ENCODE peak calls at places on chromosomes 7 and 10, in ten cellular contexts. O is transverse colon; M is colonic mucosa; X is Panc1; E is IMR-90; V is naive thymus-derived CD4-positive, alpha-beta T cell; U is heart left ventricle; R is cardiac muscle cell; K is adrenal gland; Q is T-helper 17 cell. J is an unnamed sample. For H3K9me3, the result is how much of the 10 kb centered on the place peaks cover.

GRCh38 chr10:132878091-132878729 is 64.2 kb downstream of the CFAP46 start:
- DNase-seq in U (peak), R (no peak), O (no peak), M (no peak), X (no peak), K (no peak), Q (no peak), V (no peak), E (no peak), J (no peak)

GRCh38 chr10:124762281-124762680 is 18.1 kb upstream of the FAM53B start:
- DNase-seq in E (no peak), Q (no peak), O (no peak), V (no peak), M (no peak), K (no peak), X (no peak), R (no peak), U (no peak), J (no peak)

GRCh38 chr10:52563361-52563760 is 209.2 kb downstream of the MBL2 start:
- DNase-seq in O (no peak), X (no peak), E (peak), M (no peak), Q (no peak), U (no peak), K (no peak), R (peak), V (no peak), J (no peak)

GRCh38 chr10:133249975-133250754 is 12.5 kb downstream of the VENTX start:
- DNase-seq in E (no peak), Q (no peak), R (no peak), X (no peak), O (no peak), U (no peak), K (peak), V (no peak), M (no peak), J (no peak)

GRCh38 chr10:128612631-128613030 is 486.4 kb upstream of the MKI67 start:
- DNase-seq in M (no peak), K (no peak), R (no peak), O (no peak), X (no peak), E (no peak), U (no peak), V (no peak), Q (no peak), J (no peak)

GRCh38 chr10:85604136-85604725 is 762.4 kb downstream of the GRID1 start:
- DNase-seq in V (no peak), R (no peak), E (no peak), U (no peak), X (no peak), K (no peak), O (no peak), Q (no peak), M (peak), J (no peak)

GRCh38 chr7:121419201-121420148 is 23.4 kb upstream of the FAM3C start:
- DNase-seq in K (no peak), X (no peak), E (no peak), M (peak), U (no peak), R (no peak), Q (no peak), O (no peak), V (no peak), J (no peak)

GRCh38 chr7:16627236-16627635 is 18.3 kb downstream of the ANKMY2 start:
- DNase-seq in O (no peak), V (no peak), Q (no peak), M (no peak), U (no peak), R (peak), E (peak), X (no peak), K (peak), J (no peak)

GRCh38 chr10:116620423-116621400 is at the start of gene PNLIPRP2:
- DNase-seq in E (no peak), O (peak), K (no peak), R (no peak), M (peak), V (no peak), X (no peak), Q (no peak), U (no peak), J (no peak)

GRCh38 chr7:51223505-51223904 is 93.1 kb downstream of the COBL start:
- DNase-seq in K (no peak), M (no peak), U (no peak), E (no peak), Q (no peak), O (no peak), V (no peak), X (no peak), R (no peak), J (peak)

GRCh38 chr10:16770141-16770540 is 47.1 kb downstream of the RSU1 start:
- DNase-seq in M (no peak), Q (no peak), V (no peak), K (no peak), E (no peak), U (no peak), X (no peak), O (no peak), R (no peak), J (no peak)

GRCh38 chr7:1953199-1954190 is 279.2 kb downstream of the MAD1L1 start:
- DNase-seq in R (no peak), V (no peak), E (no peak), Q (no peak), K (no peak), X (no peak), U (peak), O (no peak), M (no peak), J (no peak)

GRCh38 chr10:78408671-78409472 is 375.2 kb downstream of the RPS24 start:
- DNase-seq in E (peak), R (peak), M (no peak), O (peak), X (no peak), Q (no peak), K (peak), V (no peak), U (peak), J (peak)

GRCh38 chr7:36406156-36406555 is 16.5 kb downstream of the ANLN start:
- DNase-seq in U (no peak), X (no peak), O (no peak), V (no peak), R (peak), Q (no peak), M (no peak), E (no peak), K (no peak), J (no peak)

GRCh38 chr7:156234192-156234591 is 406.4 kb upstream of the RNF32 start:
- DNase-seq in E (no peak), O (no peak), U (no peak), V (no peak), R (no peak), M (no peak), X (no peak), K (no peak), Q (no peak), J (no peak)
- H3K9me3 ChIP-seq in E (under half), O (under half), U (under half), V (under half), R (under half), M (under half), X (under half), K (under half), Q (under half), J (under half)

GRCh38 chr7:67821116-67821515 is 824.5 kb downstream of the TYW1 start:
- DNase-seq in X (no peak), K (peak), M (no peak), R (peak), O (no peak), Q (no peak), E (no peak), V (no peak), U (no peak), J (no peak)
- H3K9me3 ChIP-seq in X (under half), K (under half), M (under half), R (under half), O (under half), Q (under half), E (under half), V (under half), U (under half), J (under half)

GRCh38 chr10:37780536-37780935 is 76.9 kb downstream of the ZNF248 start:
- DNase-seq in E (no peak), R (no peak), Q (no peak), U (no peak), O (no peak), M (no peak), K (no peak), V (no peak), X (no peak), J (no peak)

GRCh38 chr10:37774351-37774750 is 83.1 kb downstream of the ZNF248 start:
- DNase-seq in M (peak), V (no peak), K (no peak), O (no peak), U (no peak), R (no peak), E (no peak), Q (no peak), X (no peak), J (no peak)

GRCh38 chr10:37775612-37776011 is 81.8 kb downstream of the ZNF248 start:
- DNase-seq in K (no peak), X (no peak), V (no peak), O (no peak), E (no peak), R (no peak), Q (no peak), M (no peak), U (no peak), J (no peak)

GRCh38 chr10:37777056-37777455 is 80.4 kb downstream of the ZNF248 start:
- DNase-seq in K (no peak), Q (no peak), M (no peak), V (no peak), U (no peak), E (no peak), X (no peak), R (no peak), O (no peak), J (no peak)
- H3K9me3 ChIP-seq in K (under half), Q (under half), M (under half), V (under half), U (under half), E (under half), X (under half), R (under half), O (under half), J (under half)

GRCh38 chr7:157751351-157751750 is 414.5 kb downstream of the DNAJB6 start:
- DNase-seq in O (no peak), E (no peak), M (no peak), Q (no peak), X (no peak), V (no peak), K (no peak), R (no peak), U (no peak), J (no peak)
- H3K9me3 ChIP-seq in O (under half), E (half or more), M (under half), Q (under half), X (under half), V (under half), K (under half), R (under half), U (under half), J (under half)

GRCh38 chr7:63028376-63029206 is 970.1 kb upstream of the ZNF722 start:
- DNase-seq in K (no peak), O (no peak), R (no peak), E (no peak), V (no peak), M (no peak), X (no peak), U (no peak), Q (no peak), J (no peak)
- H3K9me3 ChIP-seq in K (under half), O (under half), R (under half), E (under half), V (under half), M (under half), X (under half), U (under half), Q (under half), J (under half)

GRCh38 chr7:143104759-143105158 is 27.1 kb upstream of the PIP start:
- DNase-seq in M (no peak), R (peak), K (no peak), X (no peak), V (no peak), U (no peak), Q (no peak), O (no peak), E (no peak), J (no peak)
- H3K9me3 ChIP-seq in M (under half), R (under half), K (under half), X (under half), V (under half), U (under half), Q (under half), O (under half), E (under half), J (under half)

GRCh38 chr7:158310924-158311713 is 276.5 kb downstream of the PTPRN2 start:
- DNase-seq in E (no peak), X (no peak), V (no peak), K (no peak), M (no peak), O (no peak), R (no peak), U (no peak), Q (no peak), J (peak)
- H3K9me3 ChIP-seq in E (half or more), X (under half), V (under half), K (under half), M (under half), O (under half), R (under half), U (under half), Q (under half), J (under half)

DNA sequence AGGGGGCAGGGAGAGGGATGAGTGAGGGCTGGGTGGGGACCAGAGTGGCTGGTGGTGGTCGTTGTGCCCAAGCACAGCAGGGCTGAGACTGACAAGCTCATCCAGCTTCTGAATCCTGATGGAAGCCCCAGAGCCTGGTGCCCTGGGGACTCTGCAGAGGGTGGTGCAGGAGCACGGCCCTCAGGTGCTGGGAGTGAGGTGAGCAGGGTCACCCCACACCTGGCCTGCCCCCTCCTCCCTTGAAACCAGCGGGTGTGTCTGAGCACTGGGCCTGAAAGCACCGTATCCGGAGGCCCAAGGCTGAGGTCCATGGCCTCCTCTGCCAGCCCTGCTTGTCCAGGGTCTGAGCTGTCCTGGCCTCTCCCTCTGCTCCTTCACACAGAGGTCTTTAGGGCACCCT is 218.2 kb downstream of the ZNF248 start:
- DNase-seq in E (no peak), X (no peak), U (no peak), V (no peak), R (no peak), M (no peak), O (no peak), K (no peak), Q (no peak), J (no peak)
- H3K9me3 ChIP-seq in E (under half), X (under half), U (under half), V (under half), R (under half), M (under half), O (under half), K (under half), Q (under half), J (under half)

GRCh38 chr7:157576415-157576814 is 239.6 kb downstream of the DNAJB6 start:
- DNase-seq in E (no peak), Q (peak), K (no peak), O (peak), X (no peak), M (peak), V (peak), R (no peak), U (peak), J (no peak)
- H3K9me3 ChIP-seq in E (under half), Q (under half), K (under half), O (under half), X (under half), M (under half), V (under half), R (under half), U (under half), J (under half)

J was measured in lung.